ENCODE peak calls at places on chromosomes 7 and 10, in five cellular contexts. Y is heart right ventricle, B is right cardiac atrium, O is Peyer's patch, I is GM23248. U is an unnamed sample.
A peak's percentile ranks its signal among the peaks of the same experiment; 100 is the strongest.

GRCh38 chr10:24035761-24036160 is 173.2 kb upstream of the KIAA1217 start:
- DNase-seq in Y (no peak), B (no peak), O (no peak), I (no peak), U (no peak)

GRCh38 chr7:32495298-32496051 is at the start of gene AVL9:
- DNase-seq in Y (peak; percentile 98), B (peak; percentile 99), O (peak; percentile 99), I (peak; percentile 99), U (peak; percentile 99)

GRCh38 chr10:43949351-43949750 is 300.7 kb upstream of the ZNF32 start:
- DNase-seq in Y (no peak), B (no peak), O (no peak), I (no peak), U (no peak)

GRCh38 chr10:26806557-26806956 is 54.2 kb downstream of the ABI1 start:
- DNase-seq in Y (no peak), B (no peak), O (no peak), I (no peak), U (no peak)

GRCh38 chr7:77348371-77348813 is 67.8 kb downstream of the GSAP start:
- DNase-seq in Y (peak; percentile 70), B (peak; percentile 52), O (no peak), I (peak; percentile 66), U (no peak)

GRCh38 chr10:99296605-99297004 is 32.6 kb upstream of the CNNM1 start:
- DNase-seq in Y (no peak), B (no peak), O (no peak), I (no peak), U (no peak)

GRCh38 chr10:11035318-11035920 is 17.7 kb downstream of the CELF2 start:
- DNase-seq in Y (peak; percentile 60), B (peak; percentile 59), O (peak; percentile 65), I (peak; percentile 90), U (no peak)

GRCh38 chr10:86953747-86954680 is 3.4 kb downstream of the MMRN2 start:
- DNase-seq in Y (peak; percentile 87), B (peak; percentile 86), O (no peak), I (peak; percentile 59), U (peak; percentile 91)

GRCh38 chr10:105262666-105263065 is 621.6 kb downstream of the SORCS3 start:
- DNase-seq in Y (no peak), B (no peak), O (no peak), I (no peak), U (no peak)

GRCh38 chr10:7302393-7303054 is 108.3 kb downstream of the SFMBT2 start:
- DNase-seq in Y (no peak), B (no peak), O (no peak), I (peak; percentile 18), U (no peak)

GRCh38 chr7:86961686-86962085 is 97.8 kb downstream of the ELAPOR2 start:
- DNase-seq in Y (no peak), B (no peak), O (no peak), I (peak; percentile 25), U (no peak)

GRCh38 chr7:69624842-69625637 is 26.8 kb downstream of the AUTS2 start:
- DNase-seq in Y (no peak), B (no peak), O (no peak), I (no peak), U (no peak)

GRCh38 chr7:15924910-15925309 is 238.4 kb upstream of the MEOX2 start:
- DNase-seq in Y (no peak), B (no peak), O (no peak), I (no peak), U (no peak)

GRCh38 chr7:34339061-34339526 is 318.9 kb upstream of the NPSR1 start:
- DNase-seq in Y (no peak), B (no peak), O (no peak), I (peak; percentile 38), U (no peak)

GRCh38 chr10:77513783-77514331 is 123.8 kb downstream of the KCNMA1 start:
- DNase-seq in Y (peak; percentile 18), B (no peak), O (peak; percentile 74), I (peak; percentile 95), U (peak; percentile 94)

GRCh38 chr10:36254191-36254590 is 612.1 kb upstream of the FZD8 start:
- DNase-seq in Y (peak; percentile 77), B (peak; percentile 75), O (peak; percentile 63), I (peak; percentile 31), U (no peak)

DNA sequence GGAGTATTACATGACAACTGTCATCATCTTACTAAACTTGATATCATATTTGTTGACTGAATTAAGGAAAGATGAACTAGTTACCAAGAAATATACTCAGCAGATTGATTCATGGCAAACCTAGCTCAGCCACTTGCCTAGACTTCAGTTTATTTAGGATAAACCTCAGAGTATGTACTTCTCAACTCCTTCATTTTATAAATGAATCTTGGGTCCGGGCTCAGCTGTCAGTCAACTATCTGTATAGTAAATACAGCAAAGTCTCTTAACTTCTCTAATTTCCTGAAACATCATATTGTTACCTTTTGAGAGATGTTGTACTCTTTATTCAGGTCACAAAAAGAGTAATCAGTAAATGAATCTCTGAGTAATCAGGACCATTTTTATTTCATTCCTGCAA is 211.0 kb upstream of the KLF14 start:
- DNase-seq in Y (no peak), B (no peak), O (no peak), I (no peak), U (no peak)
- H3K4me1 ChIP-seq in Y (peaks cover 9% of the 10 kb centered on the region), B (peaks cover 7% of the 10 kb centered on the region), O (peaks cover 3% of the 10 kb centered on the region), I (peaks cover 73% of the 10 kb centered on the region), U (peaks cover 23% of the 10 kb centered on the region)

GRCh38 chr10:79049931-79050895 is 18.6 kb upstream of the ZMIZ1 start:
- DNase-seq in Y (no peak), B (no peak), O (peak; percentile 41), I (peak; percentile 67), U (no peak)
- H3K4me1 ChIP-seq in Y (no peaks in the 10 kb centered on the region), B (peaks cover 2% of the 10 kb centered on the region), O (peaks cover 9% of the 10 kb centered on the region), I (peaks cover 15% of the 10 kb centered on the region), U (no peaks in the 10 kb centered on the region)

GRCh38 chr7:5679047-5679740 is 102.3 kb downstream of the RNF216 start:
- DNase-seq in Y (no peak), B (no peak), O (no peak), I (no peak), U (no peak)

GRCh38 chr7:5682889-5683670 is 98.4 kb downstream of the RNF216 start:
- DNase-seq in Y (no peak), B (no peak), O (no peak), I (no peak), U (no peak)

GRCh38 chr7:5681979-5682546 is 99.4 kb downstream of the RNF216 start:
- DNase-seq in Y (no peak), B (no peak), O (no peak), I (no peak), U (no peak)

GRCh38 chr7:5679741-5680473 is 101.6 kb downstream of the RNF216 start:
- DNase-seq in Y (peak; percentile 42), B (peak; percentile 50), O (peak; percentile 83), I (no peak), U (peak; percentile 41)

GRCh38 chr7:5681423-5681822 is 100.0 kb downstream of the RNF216 start:
- DNase-seq in Y (no peak), B (no peak), O (no peak), I (no peak), U (no peak)
- H3K4me1 ChIP-seq in Y (peaks cover 14% of the 10 kb centered on the region), B (peaks cover 19% of the 10 kb centered on the region), O (peaks cover 18% of the 10 kb centered on the region), I (peaks cover 12% of the 10 kb centered on the region), U (peaks cover 6% of the 10 kb centered on the region)

DNA sequence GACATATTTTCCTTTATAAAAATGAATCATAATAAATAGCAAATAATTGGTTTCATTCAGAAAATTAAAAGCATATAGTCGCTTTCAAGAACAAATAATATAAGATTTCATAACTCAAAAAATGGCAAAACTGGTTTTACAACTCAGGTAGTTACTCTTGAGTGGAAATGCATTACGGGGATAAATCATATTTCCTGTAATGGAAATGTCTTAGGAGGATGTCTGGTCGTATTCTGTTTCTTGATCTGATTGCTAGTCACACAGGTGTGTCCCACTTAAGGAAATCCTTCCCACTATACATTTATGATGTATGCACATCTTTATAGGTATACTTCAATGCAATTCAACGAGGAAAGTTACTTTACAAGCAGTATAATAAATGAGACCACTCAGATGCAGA is 20.7 kb downstream of the NRAP start:
- DNase-seq in Y (no peak), B (no peak), O (no peak), I (no peak), U (no peak)
- H3K4me1 ChIP-seq in Y (no peaks in the 10 kb centered on the region), B (peaks cover 9% of the 10 kb centered on the region), O (no peaks in the 10 kb centered on the region), I (peaks cover 11% of the 10 kb centered on the region), U (peaks cover 8% of the 10 kb centered on the region)

DNA sequence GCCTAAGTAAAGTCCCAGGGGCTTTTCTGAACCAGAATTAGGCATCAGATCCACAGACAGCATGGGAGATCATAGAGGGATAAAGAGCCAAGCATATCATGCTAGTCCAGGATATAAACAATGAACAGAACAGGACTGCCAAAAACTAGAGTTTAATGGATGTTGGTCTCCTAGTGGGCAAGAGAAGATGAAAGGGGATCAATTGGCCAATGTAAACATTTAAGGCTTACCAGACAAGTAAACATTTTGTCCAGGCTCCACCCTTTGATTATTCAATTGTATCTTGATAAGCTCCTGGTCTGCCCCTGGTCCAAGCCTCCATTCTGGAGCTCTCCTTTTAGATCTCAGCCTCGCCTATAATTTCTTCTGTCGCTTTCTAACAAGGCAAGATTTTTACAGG is 18.9 kb downstream of the MACC1 start:
- DNase-seq in Y (no peak), B (no peak), O (no peak), I (no peak), U (no peak)
- H3K4me1 ChIP-seq in Y (no peaks in the 10 kb centered on the region), B (peaks cover 2% of the 10 kb centered on the region), O (no peaks in the 10 kb centered on the region), I (peaks cover 22% of the 10 kb centered on the region), U (no peaks in the 10 kb centered on the region)

DNA sequence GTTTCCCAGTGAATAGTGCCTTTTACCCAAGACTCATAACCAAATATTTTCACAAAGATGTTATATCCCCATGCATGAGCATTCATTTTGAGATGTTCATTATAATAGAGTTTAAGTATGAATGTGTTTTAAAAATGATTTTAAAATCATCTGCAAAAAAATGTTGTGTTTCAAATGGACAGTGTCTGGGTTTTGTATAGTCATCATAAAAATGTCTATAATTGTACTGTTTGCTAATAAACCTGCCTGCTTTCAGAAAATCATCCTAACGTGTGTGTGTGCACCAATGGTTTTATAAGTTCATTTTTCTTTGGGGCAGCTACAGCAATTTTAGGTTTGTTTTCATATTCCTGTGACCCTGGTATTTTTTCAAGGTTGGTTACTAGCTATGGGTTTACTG is 63.2 kb downstream of the INSYN2A start:
- DNase-seq in Y (no peak), B (no peak), O (no peak), I (no peak), U (no peak)
- H3K4me1 ChIP-seq in Y (no peaks in the 10 kb centered on the region), B (no peaks in the 10 kb centered on the region), O (no peaks in the 10 kb centered on the region), I (no peaks in the 10 kb centered on the region), U (no peaks in the 10 kb centered on the region)

U was measured in ascending aorta.